ENCODE peak calls at places on chromosomes 16 and 17, in eight cellular contexts. One of them, this sample, is unnamed. For H3K4me1 and H3K27me3, the result is how much of the 10 kb centered on the place peaks cover.

GRCh38 chr17:55053855-55054254 is 85.3 kb downstream of the STXBP4 start:
- DNase-seq in colonic mucosa: no peak
- DNase-seq in CD8-positive, alpha-beta T cell: no peak
- DNase-seq in heart right ventricle: no peak
- DNase-seq in HAP-1: no peak
- DNase-seq in adrenal gland: no peak
- DNase-seq in adipocyte: peak
- DNase-seq in upper lobe of right lung: no peak
- DNase-seq in this sample: no peak

GRCh38 chr17:74454197-74455024 is 12.0 kb upstream of the CD300A start:
- DNase-seq in CD8-positive, alpha-beta T cell: no peak
- DNase-seq in adipocyte: no peak
- DNase-seq in upper lobe of right lung: peak
- DNase-seq in adrenal gland: no peak
- DNase-seq in colonic mucosa: peak
- DNase-seq in heart right ventricle: peak
- DNase-seq in HAP-1: peak
- DNase-seq in this sample: peak

GRCh38 chr16:19517424-19518089 is 4.3 kb downstream of the GDE1 start:
- DNase-seq in adipocyte: peak
- DNase-seq in heart right ventricle: no peak
- DNase-seq in upper lobe of right lung: no peak
- DNase-seq in HAP-1: no peak
- DNase-seq in CD8-positive, alpha-beta T cell: no peak
- DNase-seq in colonic mucosa: no peak
- DNase-seq in adrenal gland: no peak
- DNase-seq in this sample: no peak

GRCh38 chr17:68576811-68577551 is 24.2 kb downstream of the FAM20A start:
- DNase-seq in CD8-positive, alpha-beta T cell: no peak
- DNase-seq in HAP-1: no peak
- DNase-seq in adrenal gland: no peak
- DNase-seq in upper lobe of right lung: no peak
- DNase-seq in heart right ventricle: peak
- DNase-seq in adipocyte: peak
- DNase-seq in colonic mucosa: no peak
- DNase-seq in this sample: peak

GRCh38 chr17:63697341-63698286 is 2.3 kb downstream of the LIMD2 start:
- DNase-seq in adrenal gland: peak
- DNase-seq in upper lobe of right lung: peak
- DNase-seq in HAP-1: no peak
- DNase-seq in CD8-positive, alpha-beta T cell: peak
- DNase-seq in heart right ventricle: peak
- DNase-seq in colonic mucosa: peak
- DNase-seq in adipocyte: peak
- DNase-seq in this sample: no peak

GRCh38 chr17:17493986-17494466 is 2.2 kb downstream of the RASD1 start:
- DNase-seq in heart right ventricle: no peak
- DNase-seq in adipocyte: no peak
- DNase-seq in adrenal gland: no peak
- DNase-seq in upper lobe of right lung: no peak
- DNase-seq in colonic mucosa: no peak
- DNase-seq in HAP-1: no peak
- DNase-seq in CD8-positive, alpha-beta T cell: no peak
- DNase-seq in this sample: no peak

GRCh38 chr16:78762222-78762621 is 662.8 kb downstream of the WWOX start:
- DNase-seq in adrenal gland: no peak
- DNase-seq in upper lobe of right lung: no peak
- DNase-seq in heart right ventricle: no peak
- DNase-seq in colonic mucosa: no peak
- DNase-seq in adipocyte: no peak
- DNase-seq in CD8-positive, alpha-beta T cell: no peak
- DNase-seq in HAP-1: no peak
- DNase-seq in this sample: no peak

GRCh38 chr17:62017496-62017895 is 47.6 kb downstream of the MED13 start:
- DNase-seq in upper lobe of right lung: no peak
- DNase-seq in adipocyte: peak
- DNase-seq in adrenal gland: no peak
- DNase-seq in heart right ventricle: no peak
- DNase-seq in CD8-positive, alpha-beta T cell: no peak
- DNase-seq in HAP-1: no peak
- DNase-seq in colonic mucosa: no peak
- DNase-seq in this sample: no peak

GRCh38 chr17:78697846-78698343 is 84.2 kb downstream of the CYTH1 start:
- DNase-seq in CD8-positive, alpha-beta T cell: no peak
- DNase-seq in heart right ventricle: no peak
- DNase-seq in adrenal gland: no peak
- DNase-seq in colonic mucosa: no peak
- DNase-seq in HAP-1: no peak
- DNase-seq in adipocyte: no peak
- DNase-seq in upper lobe of right lung: no peak
- DNase-seq in this sample: no peak

GRCh38 chr17:82696259-82696658 is 2.2 kb downstream of the RAB40B start:
- DNase-seq in upper lobe of right lung: no peak
- DNase-seq in adipocyte: no peak
- DNase-seq in HAP-1: no peak
- DNase-seq in CD8-positive, alpha-beta T cell: no peak
- DNase-seq in heart right ventricle: no peak
- DNase-seq in adrenal gland: no peak
- DNase-seq in colonic mucosa: no peak
- DNase-seq in this sample: no peak

GRCh38 chr17:62059394-62059793 is 5.7 kb downstream of the MED13 start:
- DNase-seq in CD8-positive, alpha-beta T cell: no peak
- DNase-seq in colonic mucosa: no peak
- DNase-seq in adipocyte: no peak
- DNase-seq in upper lobe of right lung: no peak
- DNase-seq in heart right ventricle: no peak
- DNase-seq in HAP-1: no peak
- DNase-seq in adrenal gland: no peak
- DNase-seq in this sample: no peak

GRCh38 chr16:51763072-51763658 is 612.1 kb upstream of the SALL1 start:
- DNase-seq in adrenal gland: no peak
- DNase-seq in upper lobe of right lung: no peak
- DNase-seq in CD8-positive, alpha-beta T cell: no peak
- DNase-seq in adipocyte: no peak
- DNase-seq in colonic mucosa: no peak
- DNase-seq in heart right ventricle: no peak
- DNase-seq in HAP-1: no peak
- DNase-seq in this sample: no peak

GRCh38 chr17:78401246-78401645 is 22.8 kb downstream of the PGS1 start:
- DNase-seq in adipocyte: no peak
- DNase-seq in heart right ventricle: peak
- DNase-seq in CD8-positive, alpha-beta T cell: no peak
- DNase-seq in colonic mucosa: no peak
- DNase-seq in adrenal gland: no peak
- DNase-seq in upper lobe of right lung: no peak
- DNase-seq in HAP-1: no peak
- DNase-seq in this sample: no peak

GRCh38 chr17:670286-670685 is 44.4 kb downstream of the VPS53 start:
- DNase-seq in HAP-1: no peak
- DNase-seq in heart right ventricle: no peak
- DNase-seq in colonic mucosa: no peak
- DNase-seq in adrenal gland: no peak
- DNase-seq in CD8-positive, alpha-beta T cell: no peak
- DNase-seq in adipocyte: no peak
- DNase-seq in upper lobe of right lung: no peak
- DNase-seq in this sample: no peak

GRCh38 chr17:77254961-77255741 is 114.4 kb downstream of the SEC14L1 start:
- DNase-seq in CD8-positive, alpha-beta T cell: no peak
- DNase-seq in adrenal gland: peak
- DNase-seq in HAP-1: no peak
- DNase-seq in adipocyte: peak
- DNase-seq in colonic mucosa: no peak
- DNase-seq in heart right ventricle: no peak
- DNase-seq in upper lobe of right lung: peak
- DNase-seq in this sample: no peak

GRCh38 chr17:77096570-77097214 is 44.1 kb upstream of the SEC14L1 start:
- DNase-seq in adipocyte: peak
- DNase-seq in CD8-positive, alpha-beta T cell: no peak
- DNase-seq in upper lobe of right lung: no peak
- DNase-seq in adrenal gland: peak
- DNase-seq in colonic mucosa: no peak
- DNase-seq in heart right ventricle: no peak
- DNase-seq in HAP-1: peak
- DNase-seq in this sample: peak

GRCh38 chr17:73754886-73755285 is 110.6 kb upstream of the SDK2 start:
- DNase-seq in CD8-positive, alpha-beta T cell: no peak
- DNase-seq in HAP-1: no peak
- DNase-seq in colonic mucosa: no peak
- DNase-seq in adipocyte: no peak
- DNase-seq in adrenal gland: no peak
- DNase-seq in upper lobe of right lung: no peak
- DNase-seq in heart right ventricle: no peak
- DNase-seq in this sample: no peak

GRCh38 chr17:2867441-2868424 is 71.5 kb downstream of the RAP1GAP2 start:
- DNase-seq in adrenal gland: no peak
- DNase-seq in CD8-positive, alpha-beta T cell: no peak
- DNase-seq in adipocyte: no peak
- DNase-seq in heart right ventricle: no peak
- DNase-seq in HAP-1: no peak
- DNase-seq in upper lobe of right lung: no peak
- DNase-seq in colonic mucosa: no peak
- DNase-seq in this sample: no peak

GRCh38 chr17:77464988-77465357 is 324.2 kb downstream of the SEC14L1 start:
- DNase-seq in HAP-1: no peak
- DNase-seq in adipocyte: no peak
- DNase-seq in adrenal gland: no peak
- DNase-seq in upper lobe of right lung: no peak
- DNase-seq in colonic mucosa: no peak
- DNase-seq in CD8-positive, alpha-beta T cell: no peak
- DNase-seq in heart right ventricle: no peak
- DNase-seq in this sample: no peak

GRCh38 chr17:41383690-41384089 is 1.6 kb upstream of the KRT34 start:
- DNase-seq in CD8-positive, alpha-beta T cell: no peak
- DNase-seq in heart right ventricle: no peak
- DNase-seq in HAP-1: no peak
- DNase-seq in adrenal gland: no peak
- DNase-seq in adipocyte: no peak
- DNase-seq in upper lobe of right lung: no peak
- DNase-seq in colonic mucosa: no peak
- DNase-seq in this sample: no peak

GRCh38 chr16:54462151-54462651 is 175.6 kb upstream of the IRX3 start:
- DNase-seq in upper lobe of right lung: no peak
- DNase-seq in HAP-1: no peak
- DNase-seq in heart right ventricle: no peak
- DNase-seq in adipocyte: peak
- DNase-seq in CD8-positive, alpha-beta T cell: no peak
- DNase-seq in adrenal gland: no peak
- DNase-seq in colonic mucosa: no peak
- DNase-seq in this sample: no peak

GRCh38 chr16:3583303-3584038 is 6.3 kb upstream of the NLRC3 start:
- DNase-seq in CD8-positive, alpha-beta T cell: no peak
- DNase-seq in upper lobe of right lung: no peak
- DNase-seq in adrenal gland: no peak
- DNase-seq in heart right ventricle: no peak
- DNase-seq in HAP-1: no peak
- DNase-seq in adipocyte: no peak
- DNase-seq in colonic mucosa: no peak
- DNase-seq in this sample: no peak

GRCh38 chr16:3581392-3581791 is 4.2 kb upstream of the NLRC3 start:
- DNase-seq in HAP-1: no peak
- DNase-seq in colonic mucosa: no peak
- DNase-seq in upper lobe of right lung: no peak
- DNase-seq in adrenal gland: no peak
- DNase-seq in adipocyte: no peak
- DNase-seq in CD8-positive, alpha-beta T cell: no peak
- DNase-seq in heart right ventricle: no peak
- DNase-seq in this sample: no peak

GRCh38 chr16:3587547-3588110 is 10.4 kb upstream of the NLRC3 start:
- DNase-seq in colonic mucosa: no peak
- DNase-seq in HAP-1: no peak
- DNase-seq in upper lobe of right lung: no peak
- DNase-seq in heart right ventricle: no peak
- DNase-seq in adrenal gland: no peak
- DNase-seq in CD8-positive, alpha-beta T cell: no peak
- DNase-seq in adipocyte: no peak
- DNase-seq in this sample: no peak

GRCh38 chr16:3582276-3583165 is 5.3 kb upstream of the NLRC3 start:
- DNase-seq in colonic mucosa: no peak
- DNase-seq in adrenal gland: no peak
- DNase-seq in heart right ventricle: no peak
- DNase-seq in CD8-positive, alpha-beta T cell: no peak
- DNase-seq in HAP-1: no peak
- DNase-seq in upper lobe of right lung: no peak
- DNase-seq in adipocyte: no peak
- DNase-seq in this sample: no peak

DNA sequence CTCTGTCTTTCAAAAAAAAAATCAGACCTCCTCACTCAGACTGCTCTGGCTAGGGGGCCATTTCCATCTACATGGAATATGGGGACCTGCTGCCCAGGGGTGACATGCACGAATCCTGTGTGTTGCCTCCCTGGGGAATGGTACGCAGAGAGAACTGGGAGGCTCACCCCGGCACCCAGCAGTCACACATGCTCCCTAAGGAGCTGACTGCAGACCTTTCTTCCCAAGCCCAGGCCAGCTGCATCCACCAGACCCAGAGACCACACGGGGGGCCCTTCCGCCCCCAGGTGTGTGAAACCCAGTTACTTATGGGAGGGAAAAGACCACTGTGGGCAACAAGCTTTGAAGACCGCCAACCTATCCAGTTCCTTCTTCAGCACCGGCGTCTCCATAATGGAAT is 7.2 kb upstream of the NLRC3 start:
- DNase-seq in colonic mucosa: no peak
- DNase-seq in CD8-positive, alpha-beta T cell: no peak
- DNase-seq in adipocyte: no peak
- DNase-seq in upper lobe of right lung: no peak
- DNase-seq in heart right ventricle: no peak
- DNase-seq in adrenal gland: no peak
- DNase-seq in HAP-1: no peak
- DNase-seq in this sample: no peak
- H3K4me1 ChIP-seq in colonic mucosa: under half
- H3K4me1 ChIP-seq in CD8-positive, alpha-beta T cell: under half
- H3K4me1 ChIP-seq in adipocyte: under half
- H3K4me1 ChIP-seq in upper lobe of right lung: under half
- H3K4me1 ChIP-seq in heart right ventricle: under half
- H3K4me1 ChIP-seq in adrenal gland: under half
- H3K4me1 ChIP-seq in HAP-1: under half
- H3K4me1 ChIP-seq in this sample: under half

GRCh38 chr16:81442909-81443687 is 1.5 kb upstream of the CMIP start:
- DNase-seq in heart right ventricle: no peak
- DNase-seq in adipocyte: no peak
- DNase-seq in adrenal gland: no peak
- DNase-seq in upper lobe of right lung: no peak
- DNase-seq in colonic mucosa: no peak
- DNase-seq in HAP-1: no peak
- DNase-seq in CD8-positive, alpha-beta T cell: no peak
- DNase-seq in this sample: no peak
- H3K27me3 ChIP-seq in heart right ventricle: under half
- H3K27me3 ChIP-seq in adipocyte: under half
- H3K27me3 ChIP-seq in adrenal gland: under half
- H3K27me3 ChIP-seq in upper lobe of right lung: under half
- H3K27me3 ChIP-seq in colonic mucosa: under half
- H3K27me3 ChIP-seq in HAP-1: under half
- H3K27me3 ChIP-seq in CD8-positive, alpha-beta T cell: under half
- H3K27me3 ChIP-seq in this sample: under half

GRCh38 chr16:53024045-53024444 is 28.7 kb downstream of the CHD9NB start:
- DNase-seq in CD8-positive, alpha-beta T cell: no peak
- DNase-seq in adrenal gland: no peak
- DNase-seq in upper lobe of right lung: no peak
- DNase-seq in adipocyte: no peak
- DNase-seq in colonic mucosa: no peak
- DNase-seq in heart right ventricle: no peak
- DNase-seq in HAP-1: no peak
- DNase-seq in this sample: no peak
- H3K4me1 ChIP-seq in CD8-positive, alpha-beta T cell: under half
- H3K4me1 ChIP-seq in adrenal gland: under half
- H3K4me1 ChIP-seq in upper lobe of right lung: under half
- H3K4me1 ChIP-seq in adipocyte: under half
- H3K4me1 ChIP-seq in colonic mucosa: under half
- H3K4me1 ChIP-seq in heart right ventricle: under half
- H3K4me1 ChIP-seq in HAP-1: under half
- H3K4me1 ChIP-seq in this sample: under half

GRCh38 chr17:48569676-48570324 is 8.3 kb downstream of the HOXB4 start:
- DNase-seq in adrenal gland: no peak
- DNase-seq in colonic mucosa: no peak
- DNase-seq in heart right ventricle: no peak
- DNase-seq in upper lobe of right lung: no peak
- DNase-seq in adipocyte: no peak
- DNase-seq in CD8-positive, alpha-beta T cell: no peak
- DNase-seq in HAP-1: no peak
- DNase-seq in this sample: no peak
- H3K27me3 ChIP-seq in adrenal gland: under half
- H3K27me3 ChIP-seq in colonic mucosa: under half
- H3K27me3 ChIP-seq in heart right ventricle: half or more
- H3K27me3 ChIP-seq in upper lobe of right lung: half or more
- H3K27me3 ChIP-seq in adipocyte: under half
- H3K27me3 ChIP-seq in CD8-positive, alpha-beta T cell: under half
- H3K27me3 ChIP-seq in HAP-1: under half
- H3K27me3 ChIP-seq in this sample: under half